ENCODE peak calls at places on chromosome 14, in ten cellular contexts. E is tibial nerve, G is lower leg skin, M is fibroblast of pulmonary artery, I is IMR-90, H is sigmoid colon, X is kidney, S is neural progenitor cell, D is fibroblast of villous mesenchyme, U is lower lobe of right lung. Q is an unnamed sample.

GRCh38 chr14:104357689-104358527 is 219.5 kb downstream of the KIF26A start:
- DNase-seq in S (no peak), M (no peak), H (peak), I (no peak), U (peak), G (peak), X (no peak), E (no peak), D (no peak), Q (no peak)

GRCh38 chr14:80996049-80996901 is 40.9 kb downstream of the TSHR start:
- DNase-seq in E (no peak), S (peak), G (no peak), I (peak), M (peak), X (no peak), H (no peak), D (peak), U (no peak), Q (peak)

GRCh38 chr14:61811882-61812346 is 49.7 kb downstream of the SNAPC1 start:
- DNase-seq in I (no peak), X (no peak), G (no peak), D (no peak), U (no peak), M (no peak), E (no peak), S (no peak), H (no peak), Q (no peak)

GRCh38 chr14:56359245-56359644 is 220.4 kb upstream of the TMEM260 start:
- DNase-seq in E (no peak), X (no peak), U (no peak), G (no peak), S (no peak), H (no peak), D (peak), M (peak), I (no peak), Q (no peak)

GRCh38 chr14:36019126-36019525 is 157.4 kb downstream of the PTCSC3 start:
- DNase-seq in H (no peak), M (no peak), I (no peak), D (no peak), U (no peak), G (no peak), E (no peak), S (no peak), X (no peak), Q (no peak)

GRCh38 chr14:68951800-68952540 is 27.1 kb downstream of the ACTN1 start:
- DNase-seq in M (peak), E (no peak), U (no peak), I (no peak), H (peak), G (no peak), S (no peak), X (peak), D (no peak), Q (no peak)

GRCh38 chr14:96424104-96424989 is 32.4 kb downstream of the AK7 start:
- DNase-seq in S (peak), G (no peak), E (no peak), H (no peak), M (peak), U (peak), I (peak), D (peak), X (peak), Q (peak)

GRCh38 chr14:104710071-104710735 is 13.8 kb upstream of the ADSS1 start:
- DNase-seq in I (no peak), U (no peak), M (no peak), S (no peak), D (no peak), H (no peak), E (no peak), G (no peak), X (no peak), Q (no peak)

GRCh38 chr14:61145258-61145902 is 135.8 kb downstream of the TMEM30B start:
- DNase-seq in X (no peak), H (no peak), E (no peak), G (no peak), U (no peak), S (no peak), I (peak), M (peak), D (peak), Q (peak)

GRCh38 chr14:54329082-54329695 is 67.6 kb upstream of the CDKN3 start:
- DNase-seq in D (peak), I (peak), E (peak), U (no peak), H (no peak), G (no peak), X (no peak), S (peak), M (peak), Q (peak)

GRCh38 chr14:70468731-70469130 is 16.8 kb downstream of the ADAM21 start:
- DNase-seq in X (no peak), S (no peak), M (no peak), E (no peak), D (no peak), G (no peak), I (no peak), U (no peak), H (no peak), Q (no peak)

GRCh38 chr14:62599616-62600385 is 445.5 kb downstream of the KCNH5 start:
- DNase-seq in S (no peak), D (no peak), X (no peak), G (no peak), U (no peak), M (no peak), H (no peak), I (no peak), E (no peak), Q (no peak)

GRCh38 chr14:102351023-102351422 is 11.7 kb downstream of the CINP start:
- DNase-seq in G (no peak), S (no peak), D (no peak), M (no peak), E (no peak), X (no peak), I (no peak), H (no peak), U (no peak), Q (no peak)

GRCh38 chr14:41607966-41608663 is 1.4 kb downstream of the LRFN5 start:
- DNase-seq in E (peak), H (peak), M (no peak), G (peak), S (peak), D (peak), I (no peak), U (no peak), X (peak), Q (peak)

GRCh38 chr14:90568405-90568804 is 171.6 kb downstream of the CALM1 start:
- DNase-seq in U (no peak), S (no peak), G (no peak), M (no peak), H (peak), D (no peak), I (no peak), X (no peak), E (no peak), Q (no peak)

GRCh38 chr14:88004637-88005036 is 298 bp upstream of the GPR65 start:
- DNase-seq in X (no peak), I (no peak), E (no peak), H (no peak), D (no peak), U (no peak), S (no peak), M (no peak), G (no peak), Q (no peak)

GRCh38 chr14:100523131-100523530 is 64.1 kb downstream of the BEGAIN start:
- DNase-seq in D (no peak), G (peak), S (no peak), I (no peak), M (no peak), E (no peak), X (peak), H (peak), U (no peak), Q (no peak)

GRCh38 chr14:37279818-37280217 is 82.1 kb downstream of the MIPOL1 start:
- DNase-seq in M (no peak), D (no peak), X (no peak), I (no peak), U (no peak), H (no peak), S (no peak), E (no peak), G (no peak), Q (no peak)

GRCh38 chr14:103361868-103362267 is 23.3 kb upstream of the MARK3 start:
- DNase-seq in M (peak), H (peak), D (peak), U (no peak), I (peak), S (no peak), G (no peak), E (no peak), X (no peak), Q (peak)

GRCh38 chr14:40119321-40119720 is 687.1 kb upstream of the FBXO33 start:
- DNase-seq in H (no peak), U (no peak), G (no peak), E (no peak), X (no peak), D (no peak), S (no peak), M (no peak), I (no peak), Q (no peak)

GRCh38 chr14:88228519-88229236 is 94.4 kb downstream of the KCNK10 start:
- DNase-seq in E (no peak), X (no peak), G (no peak), H (no peak), U (no peak), I (no peak), S (no peak), D (no peak), M (no peak), Q (no peak)

GRCh38 chr14:45261209-45261608 is 8.2 kb upstream of the MIS18BP1 start:
- DNase-seq in E (no peak), M (no peak), H (no peak), G (no peak), D (peak), X (no peak), U (no peak), I (peak), S (no peak), Q (no peak)

GRCh38 chr14:85366226-85366625 is 163.7 kb upstream of the FLRT2 start:
- DNase-seq in H (no peak), G (no peak), I (no peak), D (no peak), U (no peak), S (peak), X (no peak), M (no peak), E (no peak), Q (no peak)

GRCh38 chr14:105898482-105899010 is 372.2 kb downstream of the TMEM121 start:
- DNase-seq in D (no peak), H (no peak), G (no peak), S (no peak), E (no peak), X (peak), U (no peak), M (no peak), I (no peak), Q (no peak)

GRCh38 chr14:28759056-28759657 is 7.4 kb upstream of the FOXG1 start:
- DNase-seq in H (no peak), M (no peak), I (no peak), U (peak), E (no peak), G (no peak), X (no peak), S (peak), D (no peak), Q (no peak)

GRCh38 chr14:60647081-60647836 is 2.0 kb downstream of the SIX1 start:
- DNase-seq in X (peak), D (no peak), E (no peak), H (no peak), U (peak), I (peak), G (peak), S (peak), M (no peak), Q (peak)

GRCh38 chr14:50666772-50667490 is 1.2 kb downstream of the SAV1 start:
- DNase-seq in S (peak), G (peak), U (no peak), I (peak), D (peak), M (peak), H (peak), E (no peak), X (no peak), Q (peak)

GRCh38 chr14:95518045-95518751 is 1.7 kb upstream of the SYNE3 start:
- DNase-seq in M (peak), D (peak), I (peak), U (no peak), H (no peak), X (no peak), G (peak), S (no peak), E (no peak), Q (peak)

DNA sequence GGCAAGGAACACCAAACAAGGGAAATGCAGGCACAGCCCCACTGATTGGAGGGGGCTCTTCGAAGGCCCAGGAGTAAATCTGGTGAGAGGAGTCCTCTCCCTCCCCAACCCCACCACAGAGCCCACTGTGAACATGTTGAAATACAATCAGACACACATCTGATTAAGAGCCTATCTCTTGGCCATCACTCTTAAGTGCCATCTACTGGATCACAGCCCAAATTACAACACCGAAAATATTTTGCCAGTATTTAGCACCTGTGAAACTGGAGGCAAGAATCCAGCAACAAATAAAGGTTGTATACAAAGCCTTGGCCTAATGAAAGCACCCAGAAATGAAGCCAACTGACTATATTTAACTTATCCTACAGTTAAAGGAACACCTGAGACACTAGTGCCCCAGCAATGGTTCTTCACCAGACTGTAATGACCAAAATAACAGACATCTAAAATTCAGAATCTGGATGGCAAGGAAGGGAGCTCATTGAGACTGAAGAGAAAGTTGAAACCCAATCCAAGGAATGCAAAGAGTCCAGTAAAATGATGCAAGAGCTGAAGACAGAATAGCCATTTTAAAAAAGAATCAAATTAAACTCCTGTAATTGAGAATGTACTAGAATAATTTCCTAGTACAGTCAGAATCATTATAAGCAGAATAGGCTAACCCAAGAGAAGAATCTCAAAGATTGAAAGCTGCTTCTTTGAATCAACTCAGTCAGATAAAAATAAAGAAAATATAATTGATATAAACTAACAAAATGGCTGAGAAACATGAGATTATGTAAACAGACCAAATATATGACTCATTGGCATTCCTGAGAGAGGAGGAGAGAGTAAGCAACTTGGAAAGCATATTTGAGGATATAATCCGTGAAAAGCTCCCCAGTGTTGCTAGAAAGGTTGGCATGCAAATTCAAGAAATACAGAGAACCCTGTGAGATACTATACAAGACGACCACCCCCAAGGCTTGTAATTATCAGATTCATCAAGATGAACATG is 1117.0 kb downstream of the FLRT2 start:
- DNase-seq in X (no peak), S (no peak), G (no peak), H (no peak), D (peak), M (peak), U (no peak), I (peak), E (no peak), Q (peak)
- TF ChIP-seq CTCF in X (no peak), S (peak), G (no peak), H (no peak), D (no peak), M (peak), U (no peak), I (no peak), E (no peak), Q (no peak)

GRCh38 chr14:74615735-74616134 is 3.7 kb upstream of the LTBP2 start:
- DNase-seq in M (no peak), I (no peak), G (no peak), S (no peak), E (no peak), U (no peak), H (no peak), D (no peak), X (no peak), Q (no peak)
- H3K4me3 ChIP-seq in M (no peak), I (no peak), G (no peak), S (no peak), E (no peak), U (no peak), H (no peak), D (no peak), X (no peak), Q (peak)

GRCh38 chr14:64012003-64012402 is 159.2 kb downstream of the SYNE2 start:
- DNase-seq in M (no peak), G (no peak), I (no peak), H (no peak), E (no peak), U (no peak), X (no peak), D (no peak), S (no peak), Q (no peak)
- TF ChIP-seq CTCF in M (no peak), G (no peak), I (no peak), H (no peak), E (no peak), U (no peak), X (no peak), D (no peak), S (no peak), Q (no peak)

DNA sequence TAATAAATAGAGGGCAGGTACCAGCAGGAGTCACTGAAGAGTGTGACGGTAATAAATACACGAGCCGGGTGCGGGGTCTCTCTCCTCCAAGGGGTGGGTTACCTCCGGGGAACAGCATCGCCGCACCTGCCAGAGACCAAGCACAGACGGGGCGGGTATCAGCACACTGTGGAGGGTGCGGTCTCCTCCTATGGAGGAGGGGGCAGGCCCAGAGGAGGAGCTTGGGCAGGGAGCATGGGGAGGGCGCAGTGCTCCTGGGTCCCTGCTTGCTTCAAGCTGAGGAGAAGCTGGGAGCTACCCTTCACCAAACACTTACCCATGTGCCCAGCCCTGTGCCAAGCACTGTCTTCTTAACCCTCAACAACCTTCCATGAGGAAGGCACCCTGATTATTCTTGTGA is 12.8 kb downstream of the PGF start:
- DNase-seq in M (no peak), E (no peak), I (no peak), H (no peak), D (no peak), U (no peak), S (no peak), X (peak), G (no peak), Q (no peak)
- H3K4me3 ChIP-seq in M (no peak), E (no peak), I (no peak), H (no peak), D (no peak), U (peak), S (no peak), X (no peak), G (no peak), Q (no peak)

GRCh38 chr14:22163051-22163450 is 426.0 kb downstream of the DAD1 start:
- DNase-seq in D (no peak), E (no peak), X (no peak), U (no peak), I (peak), M (no peak), S (peak), G (no peak), H (no peak), Q (no peak)
- TF ChIP-seq CTCF in D (peak), E (no peak), X (peak), U (no peak), I (peak), M (peak), S (peak), G (no peak), H (no peak), Q (no peak)

GRCh38 chr14:67623114-67623513 is 3.4 kb downstream of the ARG2 start:
- DNase-seq in G (no peak), S (no peak), X (no peak), D (peak), U (no peak), M (peak), H (no peak), I (no peak), E (no peak), Q (no peak)

GRCh38 chr14:67620217-67620789 is 583 bp downstream of the ARG2 start:
- DNase-seq in S (peak), E (no peak), H (peak), I (peak), D (peak), G (peak), M (peak), U (no peak), X (peak), Q (peak)

GRCh38 chr14:67619446-67620216 is at the start of gene ARG2:
- DNase-seq in X (peak), U (peak), E (peak), G (peak), M (peak), H (peak), S (peak), I (peak), D (peak), Q (peak)

GRCh38 chr14:67622675-67623074 is 3.0 kb downstream of the ARG2 start:
- DNase-seq in G (no peak), D (peak), S (peak), M (peak), X (no peak), I (peak), U (no peak), E (no peak), H (peak), Q (peak)

DNA sequence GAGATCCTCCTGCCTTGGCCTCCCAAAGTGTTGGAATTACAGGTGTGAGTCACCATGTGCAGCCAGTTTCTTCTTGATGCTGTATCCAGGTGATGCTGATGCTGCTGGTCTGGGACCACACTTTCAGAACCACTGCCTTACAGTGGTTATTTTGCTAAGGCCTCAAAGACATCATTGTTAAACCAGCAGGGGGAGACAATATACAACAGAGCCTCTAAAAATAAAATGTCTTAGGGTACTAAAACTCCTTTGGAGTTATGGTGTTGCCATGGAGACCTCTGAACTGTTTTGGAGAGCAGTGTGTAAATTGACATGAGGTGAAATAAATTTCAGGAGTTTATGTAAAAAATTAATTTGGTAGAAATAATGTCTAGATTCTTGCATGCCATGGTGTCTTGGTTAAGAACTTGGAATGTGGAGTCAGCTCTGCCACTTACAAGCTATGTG is 1.1 kb upstream of the ARG2 start:
- DNase-seq in G (no peak), I (peak), M (peak), U (no peak), X (no peak), S (peak), E (no peak), D (peak), H (no peak), Q (peak)
- H3K4me3 ChIP-seq in G (no peak), I (no peak), M (no peak), U (no peak), X (no peak), S (no peak), E (no peak), D (no peak), H (no peak), Q (no peak)

Q was measured in fibroblast of the aortic adventitia.